ENCODE peak calls at places on chromosomes 11 and 22, in seven cellular contexts. One of them, this sample, is unnamed.
A peak's percentile ranks its signal among the peaks of the same experiment; 100 is the strongest.

GRCh38 chr11:65429069-65429681 is 6.6 kb downstream of the NEAT1 start:
- DNase-seq in PC-9: no peak
- DNase-seq in neural progenitor cell: peak; percentile 32
- DNase-seq in tibial nerve: peak; percentile 50
- DNase-seq in left lung: no peak
- DNase-seq in kidney: no peak
- DNase-seq in pancreas: no peak
- DNase-seq in this sample: no peak

GRCh38 chr22:27401321-27401720 is 400.2 kb downstream of the MN1 start:
- DNase-seq in PC-9: peak; percentile 39
- DNase-seq in neural progenitor cell: no peak
- DNase-seq in tibial nerve: no peak
- DNase-seq in left lung: no peak
- DNase-seq in kidney: no peak
- DNase-seq in pancreas: no peak
- DNase-seq in this sample: no peak

GRCh38 chr11:102850973-102851745 is 7.8 kb upstream of the MMP3 start:
- DNase-seq in PC-9: peak; percentile 55
- DNase-seq in neural progenitor cell: no peak
- DNase-seq in tibial nerve: no peak
- DNase-seq in left lung: no peak
- DNase-seq in kidney: no peak
- DNase-seq in pancreas: no peak
- DNase-seq in this sample: no peak

GRCh38 chr11:120579601-120580000 is 68.1 kb downstream of the GRIK4 start:
- DNase-seq in PC-9: no peak
- DNase-seq in neural progenitor cell: no peak
- DNase-seq in tibial nerve: no peak
- DNase-seq in left lung: no peak
- DNase-seq in kidney: peak; percentile 18
- DNase-seq in pancreas: no peak
- DNase-seq in this sample: no peak

GRCh38 chr11:59679347-59679746 is 10.5 kb upstream of the PATL1 start:
- DNase-seq in PC-9: no peak
- DNase-seq in neural progenitor cell: no peak
- DNase-seq in tibial nerve: no peak
- DNase-seq in left lung: no peak
- DNase-seq in kidney: no peak
- DNase-seq in pancreas: no peak
- DNase-seq in this sample: peak; percentile 14

GRCh38 chr11:79156031-79156430 is 284.8 kb downstream of the TENM4 start:
- DNase-seq in PC-9: no peak
- DNase-seq in neural progenitor cell: no peak
- DNase-seq in tibial nerve: no peak
- DNase-seq in left lung: no peak
- DNase-seq in kidney: no peak
- DNase-seq in pancreas: no peak
- DNase-seq in this sample: no peak

GRCh38 chr22:41838842-41839618 is 6.1 kb downstream of the SREBF2 start:
- DNase-seq in PC-9: no peak
- DNase-seq in neural progenitor cell: no peak
- DNase-seq in tibial nerve: no peak
- DNase-seq in left lung: no peak
- DNase-seq in kidney: no peak
- DNase-seq in pancreas: no peak
- DNase-seq in this sample: no peak

GRCh38 chr11:104917259-104918112 is 19.2 kb upstream of the CASP12 start:
- DNase-seq in PC-9: no peak
- DNase-seq in neural progenitor cell: no peak
- DNase-seq in tibial nerve: no peak
- DNase-seq in left lung: no peak
- DNase-seq in kidney: no peak
- DNase-seq in pancreas: no peak
- DNase-seq in this sample: no peak

GRCh38 chr11:9001736-9002135 is 2.1 kb downstream of the NRIP3 start:
- DNase-seq in PC-9: peak; percentile 44
- DNase-seq in neural progenitor cell: no peak
- DNase-seq in tibial nerve: no peak
- DNase-seq in left lung: no peak
- DNase-seq in kidney: no peak
- DNase-seq in pancreas: no peak
- DNase-seq in this sample: no peak

GRCh38 chr22:49849161-49850020 is 4.3 kb upstream of the ZBED4 start:
- DNase-seq in PC-9: no peak
- DNase-seq in neural progenitor cell: no peak
- DNase-seq in tibial nerve: no peak
- DNase-seq in left lung: peak; percentile 87
- DNase-seq in kidney: peak; percentile 75
- DNase-seq in pancreas: no peak
- DNase-seq in this sample: no peak

GRCh38 chr22:30680998-30681770 is 13.5 kb upstream of the OSBP2 start:
- DNase-seq in PC-9: no peak
- DNase-seq in neural progenitor cell: no peak
- DNase-seq in tibial nerve: no peak
- DNase-seq in left lung: no peak
- DNase-seq in kidney: no peak
- DNase-seq in pancreas: no peak
- DNase-seq in this sample: no peak

GRCh38 chr11:134768463-134768862 is 356.4 kb upstream of the B3GAT1 start:
- DNase-seq in PC-9: no peak
- DNase-seq in neural progenitor cell: no peak
- DNase-seq in tibial nerve: no peak
- DNase-seq in left lung: no peak
- DNase-seq in kidney: no peak
- DNase-seq in pancreas: no peak
- DNase-seq in this sample: no peak

GRCh38 chr11:105297463-105297862 is 157.9 kb upstream of the CARD18 start:
- DNase-seq in PC-9: no peak
- DNase-seq in neural progenitor cell: no peak
- DNase-seq in tibial nerve: no peak
- DNase-seq in left lung: no peak
- DNase-seq in kidney: no peak
- DNase-seq in pancreas: no peak
- DNase-seq in this sample: no peak

GRCh38 chr11:72683782-72684200 is 9.6 kb upstream of the PDE2A start:
- DNase-seq in PC-9: no peak
- DNase-seq in neural progenitor cell: peak; percentile 81
- DNase-seq in tibial nerve: peak; percentile 86
- DNase-seq in left lung: peak; percentile 89
- DNase-seq in kidney: peak; percentile 82
- DNase-seq in pancreas: no peak
- DNase-seq in this sample: peak; percentile 54

DNA sequence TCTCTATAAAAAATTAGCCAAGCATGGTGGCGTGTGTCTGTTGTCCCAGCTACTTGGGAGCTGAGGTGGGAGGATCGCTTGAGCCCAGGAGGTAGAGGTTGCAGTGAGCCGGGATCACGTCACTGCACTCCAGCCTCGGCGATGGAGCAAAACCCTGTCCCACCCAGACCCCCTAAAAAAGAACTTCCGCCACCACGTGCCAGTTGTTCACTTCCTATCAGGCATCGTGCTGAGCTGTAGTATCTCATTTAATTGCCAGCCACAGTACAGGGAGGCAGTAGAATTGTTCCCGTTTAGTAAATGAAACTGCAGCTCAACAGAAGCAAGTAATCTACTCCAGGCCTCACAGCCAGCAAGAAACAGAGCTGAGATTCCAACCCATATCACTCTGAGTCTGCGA is 3.0 kb upstream of the TMEM132A start:
- DNase-seq in PC-9: no peak
- DNase-seq in neural progenitor cell: no peak
- DNase-seq in tibial nerve: no peak
- DNase-seq in left lung: no peak
- DNase-seq in kidney: peak; percentile 39
- DNase-seq in pancreas: no peak
- DNase-seq in this sample: no peak
- H3K4me1 ChIP-seq in PC-9: peaks cover 29% of the 10 kb centered on the region
- H3K4me1 ChIP-seq in neural progenitor cell: peaks cover 6% of the 10 kb centered on the region
- H3K4me1 ChIP-seq in tibial nerve: peaks cover 68% of the 10 kb centered on the region
- H3K4me1 ChIP-seq in left lung: peaks cover 59% of the 10 kb centered on the region
- H3K4me1 ChIP-seq in kidney: peaks cover 12% of the 10 kb centered on the region
- H3K4me1 ChIP-seq in pancreas: peaks cover 8% of the 10 kb centered on the region
- H3K4me1 ChIP-seq in this sample: peaks cover 15% of the 10 kb centered on the region

GRCh38 chr22:48439560-48440135 is 1388.0 kb downstream of the BRD1 start:
- DNase-seq in PC-9: no peak
- DNase-seq in neural progenitor cell: no peak
- DNase-seq in tibial nerve: no peak
- DNase-seq in left lung: peak; percentile 40
- DNase-seq in kidney: peak; percentile 63
- DNase-seq in pancreas: no peak
- DNase-seq in this sample: no peak
- H3K9me3 ChIP-seq in PC-9: no peaks in the 10 kb centered on the region
- H3K9me3 ChIP-seq in neural progenitor cell: no peaks in the 10 kb centered on the region
- H3K9me3 ChIP-seq in tibial nerve: no peaks in the 10 kb centered on the region
- H3K9me3 ChIP-seq in left lung: no peaks in the 10 kb centered on the region
- H3K9me3 ChIP-seq in kidney: no peaks in the 10 kb centered on the region
- H3K9me3 ChIP-seq in pancreas: no peaks in the 10 kb centered on the region
- H3K9me3 ChIP-seq in this sample: no peaks in the 10 kb centered on the region

GRCh38 chr11:1505480-1505879 is 18.9 kb upstream of the MOB2 start:
- DNase-seq in PC-9: no peak
- DNase-seq in neural progenitor cell: peak; percentile 45
- DNase-seq in tibial nerve: no peak
- DNase-seq in left lung: peak; percentile 25
- DNase-seq in kidney: peak; percentile 26
- DNase-seq in pancreas: no peak
- DNase-seq in this sample: no peak

GRCh38 chr11:1508986-1509385 is 22.4 kb upstream of the MOB2 start:
- DNase-seq in PC-9: no peak
- DNase-seq in neural progenitor cell: no peak
- DNase-seq in tibial nerve: no peak
- DNase-seq in left lung: no peak
- DNase-seq in kidney: peak; percentile 53
- DNase-seq in pancreas: no peak
- DNase-seq in this sample: no peak

GRCh38 chr11:1506981-1507380 is 20.4 kb upstream of the MOB2 start:
- DNase-seq in PC-9: no peak
- DNase-seq in neural progenitor cell: no peak
- DNase-seq in tibial nerve: no peak
- DNase-seq in left lung: peak; percentile 49
- DNase-seq in kidney: peak; percentile 67
- DNase-seq in pancreas: no peak
- DNase-seq in this sample: no peak

GRCh38 chr11:1508491-1508891 is 21.9 kb upstream of the MOB2 start:
- DNase-seq in PC-9: no peak
- DNase-seq in neural progenitor cell: no peak
- DNase-seq in tibial nerve: no peak
- DNase-seq in left lung: peak; percentile 71
- DNase-seq in kidney: peak; percentile 57
- DNase-seq in pancreas: no peak
- DNase-seq in this sample: no peak

GRCh38 chr11:1507381-1508140 is 21.0 kb upstream of the MOB2 start:
- DNase-seq in PC-9: no peak
- DNase-seq in neural progenitor cell: no peak
- DNase-seq in tibial nerve: no peak
- DNase-seq in left lung: peak; percentile 72
- DNase-seq in kidney: peak; percentile 54
- DNase-seq in pancreas: no peak
- DNase-seq in this sample: no peak
- H3K4me1 ChIP-seq in PC-9: no peaks in the 10 kb centered on the region
- H3K4me1 ChIP-seq in neural progenitor cell: peaks cover 13% of the 10 kb centered on the region
- H3K4me1 ChIP-seq in tibial nerve: peaks cover 89% of the 10 kb centered on the region
- H3K4me1 ChIP-seq in left lung: peaks cover 46% of the 10 kb centered on the region
- H3K4me1 ChIP-seq in kidney: peaks cover 14% of the 10 kb centered on the region
- H3K4me1 ChIP-seq in pancreas: peaks cover 2% of the 10 kb centered on the region
- H3K4me1 ChIP-seq in this sample: no peaks in the 10 kb centered on the region

GRCh38 chr11:28838741-28839140 is 730.6 kb downstream of the METTL15 start:
- DNase-seq in PC-9: no peak
- DNase-seq in neural progenitor cell: no peak
- DNase-seq in tibial nerve: no peak
- DNase-seq in left lung: no peak
- DNase-seq in kidney: no peak
- DNase-seq in pancreas: no peak
- DNase-seq in this sample: no peak

GRCh38 chr11:28837599-28837998 is 729.4 kb downstream of the METTL15 start:
- DNase-seq in PC-9: no peak
- DNase-seq in neural progenitor cell: no peak
- DNase-seq in tibial nerve: no peak
- DNase-seq in left lung: peak; percentile 2
- DNase-seq in kidney: no peak
- DNase-seq in pancreas: no peak
- DNase-seq in this sample: no peak

GRCh38 chr11:28842716-28843115 is 734.5 kb downstream of the METTL15 start:
- DNase-seq in PC-9: no peak
- DNase-seq in neural progenitor cell: no peak
- DNase-seq in tibial nerve: no peak
- DNase-seq in left lung: no peak
- DNase-seq in kidney: no peak
- DNase-seq in pancreas: no peak
- DNase-seq in this sample: no peak
- H3K9me3 ChIP-seq in PC-9: no peaks in the 10 kb centered on the region
- H3K9me3 ChIP-seq in neural progenitor cell: no peaks in the 10 kb centered on the region
- H3K9me3 ChIP-seq in tibial nerve: no peaks in the 10 kb centered on the region
- H3K9me3 ChIP-seq in left lung: peaks cover 3% of the 10 kb centered on the region
- H3K9me3 ChIP-seq in kidney: no peaks in the 10 kb centered on the region
- H3K9me3 ChIP-seq in pancreas: no peaks in the 10 kb centered on the region
- H3K9me3 ChIP-seq in this sample: no peaks in the 10 kb centered on the region

GRCh38 chr11:19428206-19429001 is 187.7 kb upstream of the E2F8 start:
- DNase-seq in PC-9: peak; percentile 92
- DNase-seq in neural progenitor cell: peak; percentile 58
- DNase-seq in tibial nerve: no peak
- DNase-seq in left lung: no peak
- DNase-seq in kidney: no peak
- DNase-seq in pancreas: no peak
- DNase-seq in this sample: peak; percentile 32
- H3K4me1 ChIP-seq in PC-9: peaks cover 50% of the 10 kb centered on the region
- H3K4me1 ChIP-seq in neural progenitor cell: peaks cover 61% of the 10 kb centered on the region
- H3K4me1 ChIP-seq in tibial nerve: peaks cover 38% of the 10 kb centered on the region
- H3K4me1 ChIP-seq in left lung: no peaks in the 10 kb centered on the region
- H3K4me1 ChIP-seq in kidney: no peaks in the 10 kb centered on the region
- H3K4me1 ChIP-seq in pancreas: peaks cover 35% of the 10 kb centered on the region
- H3K4me1 ChIP-seq in this sample: peaks cover 13% of the 10 kb centered on the region

GRCh38 chr11:70834984-70835560 is 417.3 kb downstream of the SHANK2 start:
- DNase-seq in PC-9: no peak
- DNase-seq in neural progenitor cell: no peak
- DNase-seq in tibial nerve: no peak
- DNase-seq in left lung: no peak
- DNase-seq in kidney: no peak
- DNase-seq in pancreas: no peak
- DNase-seq in this sample: no peak
- H3K9me3 ChIP-seq in PC-9: no peaks in the 10 kb centered on the region
- H3K9me3 ChIP-seq in neural progenitor cell: no peaks in the 10 kb centered on the region
- H3K9me3 ChIP-seq in tibial nerve: no peaks in the 10 kb centered on the region
- H3K9me3 ChIP-seq in left lung: peaks cover 3% of the 10 kb centered on the region
- H3K9me3 ChIP-seq in kidney: no peaks in the 10 kb centered on the region
- H3K9me3 ChIP-seq in pancreas: no peaks in the 10 kb centered on the region
- H3K9me3 ChIP-seq in this sample: no peaks in the 10 kb centered on the region